ENCODE peak calls at places on chromosomes 2 and 18, in six cellular contexts. W is H1, Z is GM12891, O is K562, K is GM12878, A is HepG2. Y is an unnamed sample.

GRCh38 chr2:37851828-37852584 is 73.1 kb upstream of the RMDN2 start:
- DNase-seq in A (no peak), W (no peak), Z (peak; percentile 19), O (no peak), K (peak; percentile 80), Y (peak; percentile 29)

GRCh38 chr18:22293417-22293816 is 124.0 kb downstream of the GATA6 start:
- DNase-seq in K (no peak), Z (no peak), W (no peak), O (no peak), A (no peak), Y (no peak)

GRCh38 chr18:28432350-28432749 is 255.4 kb upstream of the CDH2 start:
- DNase-seq in A (no peak), W (no peak), K (no peak), Z (no peak), O (no peak), Y (no peak)

GRCh38 chr18:33577688-33578370 is at the start of gene ASXL3:
- DNase-seq in O (no peak), A (no peak), K (no peak), Z (peak; percentile 11), W (no peak), Y (no peak)

GRCh38 chr2:72788756-72789155 is 37.1 kb downstream of the EXOC6B start:
- DNase-seq in A (no peak), K (no peak), Z (no peak), O (no peak), W (no peak), Y (no peak)

GRCh38 chr2:217988840-217989204 is 14.0 kb downstream of the TNS1 start:
- DNase-seq in K (no peak), O (no peak), W (no peak), A (no peak), Z (no peak), Y (no peak)

GRCh38 chr2:28779020-28779419 is 27.4 kb downstream of the PPP1CB start:
- DNase-seq in O (no peak), K (no peak), Z (no peak), W (no peak), A (no peak), Y (no peak)

GRCh38 chr2:160324161-160324768 is 124.2 kb upstream of the ITGB6 start:
- DNase-seq in W (no peak), K (no peak), Z (no peak), O (peak; percentile 37), A (peak; percentile 34), Y (no peak)

GRCh38 chr2:149733936-149734685 is 146.5 kb upstream of the MMADHC start:
- DNase-seq in W (no peak), O (no peak), Z (no peak), A (no peak), K (no peak), Y (no peak)

GRCh38 chr2:238108423-238109201 is 8.5 kb downstream of the ESPNL start:
- DNase-seq in A (no peak), W (no peak), K (peak; percentile 43), Z (peak; percentile 65), O (peak; percentile 53), Y (peak; percentile 53)

GRCh38 chr2:240597419-240598181 is 11.1 kb downstream of the CAPN10 start:
- DNase-seq in O (no peak), A (peak; percentile 85), K (no peak), W (no peak), Z (no peak), Y (no peak)

GRCh38 chr2:44112096-44112495 is 56.6 kb upstream of the PPM1B start:
- DNase-seq in Z (no peak), W (no peak), A (no peak), K (no peak), O (no peak), Y (no peak)

GRCh38 chr2:67346718-67347407 is 50.3 kb upstream of the ETAA1 start:
- DNase-seq in A (no peak), Z (no peak), K (no peak), W (no peak), O (no peak), Y (no peak)

GRCh38 chr2:219354582-219354981 is 22.0 kb upstream of the RESP18 start:
- DNase-seq in Z (no peak), K (no peak), A (no peak), O (no peak), W (no peak), Y (no peak)

GRCh38 chr2:219350938-219351280 is 18.4 kb upstream of the RESP18 start:
- DNase-seq in K (no peak), W (no peak), O (no peak), Z (no peak), A (no peak), Y (no peak)

GRCh38 chr2:219352448-219353023 is 20.0 kb upstream of the RESP18 start:
- DNase-seq in W (peak; percentile 43), K (no peak), Z (peak; percentile 47), A (peak; percentile 55), O (peak; percentile 76), Y (no peak)

GRCh38 chr2:219353129-219353528 is 20.6 kb upstream of the RESP18 start:
- DNase-seq in W (no peak), O (no peak), Z (no peak), K (no peak), A (no peak), Y (no peak)

DNA sequence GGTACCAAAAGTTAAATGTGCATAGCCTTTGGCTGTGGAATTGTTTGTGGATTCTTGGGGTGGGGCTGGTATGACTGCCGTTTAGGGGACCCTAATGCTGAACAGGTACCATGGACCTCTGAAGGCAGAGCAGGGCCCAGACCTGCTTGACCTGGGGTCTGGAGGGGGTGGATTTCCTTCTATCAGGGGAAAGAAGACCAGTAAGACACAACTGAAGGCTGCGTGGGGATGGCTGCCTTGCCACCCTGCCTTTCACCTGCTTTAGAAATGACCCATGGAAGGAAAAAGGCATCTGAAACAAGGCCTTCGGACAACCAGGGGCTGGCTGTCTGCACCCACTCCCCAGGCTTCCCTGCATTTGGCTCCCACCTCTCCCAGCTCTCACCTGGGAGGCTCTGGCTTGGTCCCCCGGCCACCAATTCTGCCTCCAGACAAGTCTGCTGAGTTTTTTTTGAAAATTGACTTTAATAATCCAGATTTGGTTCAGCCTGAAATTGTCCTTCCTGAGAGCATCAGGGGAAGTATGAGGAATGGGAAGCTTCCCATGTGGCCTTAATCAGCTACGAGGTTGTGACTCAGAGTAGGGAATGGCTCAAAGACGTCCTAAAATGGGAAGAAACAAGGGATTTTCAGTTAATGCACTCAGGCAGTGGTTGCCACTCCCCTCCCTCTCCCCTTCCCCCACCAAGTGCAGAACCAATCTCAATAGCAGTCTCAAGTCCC is 17.8 kb upstream of the RESP18 start:
- DNase-seq in A (no peak), O (no peak), W (no peak), Z (no peak), K (no peak), Y (no peak)
- TF ChIP-seq POLR2AphosphoS5 in A (no peak), O (no peak), W (no peak), Z (no peak), K (no peak), Y (no peak)

GRCh38 chr2:71206271-71206670 is 20.6 kb downstream of the PAIP2B start:
- DNase-seq in W (no peak), A (no peak), K (no peak), Z (no peak), O (no peak), Y (no peak)

GRCh38 chr2:71208756-71209155 is 18.1 kb downstream of the PAIP2B start:
- DNase-seq in A (no peak), Z (no peak), W (no peak), O (no peak), K (no peak), Y (no peak)

GRCh38 chr2:71210292-71210691 is 16.6 kb downstream of the PAIP2B start:
- DNase-seq in Z (no peak), O (no peak), W (no peak), K (no peak), A (no peak), Y (no peak)

GRCh38 chr2:71212336-71212735 is 14.6 kb downstream of the PAIP2B start:
- DNase-seq in Z (no peak), W (no peak), A (no peak), O (no peak), K (no peak), Y (no peak)

DNA sequence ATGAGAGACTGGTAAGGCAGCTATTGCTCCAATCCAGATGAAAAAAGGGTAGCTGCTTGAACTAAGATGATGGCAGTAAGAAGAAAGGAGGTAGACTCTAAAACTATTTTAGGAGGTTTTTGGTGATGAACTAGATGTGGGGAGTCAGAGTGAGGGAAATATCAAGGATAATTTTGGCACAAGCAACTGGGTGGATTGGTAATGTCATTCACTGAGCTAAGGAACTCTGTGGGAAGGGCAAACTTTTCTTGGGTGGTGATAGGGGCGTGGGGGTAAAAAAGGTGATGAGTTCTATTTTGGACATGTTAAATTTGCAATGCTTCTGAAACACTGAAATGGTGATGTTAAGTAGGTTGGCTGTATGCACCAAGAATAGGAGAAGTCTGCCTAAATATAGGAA is 19.3 kb downstream of the PAIP2B start:
- DNase-seq in W (no peak), A (no peak), Z (no peak), K (no peak), O (no peak), Y (no peak)
- TF ChIP-seq POLR2A in W (no peak), A (no peak), Z (no peak), K (no peak), O (no peak), Y (no peak)

DNA sequence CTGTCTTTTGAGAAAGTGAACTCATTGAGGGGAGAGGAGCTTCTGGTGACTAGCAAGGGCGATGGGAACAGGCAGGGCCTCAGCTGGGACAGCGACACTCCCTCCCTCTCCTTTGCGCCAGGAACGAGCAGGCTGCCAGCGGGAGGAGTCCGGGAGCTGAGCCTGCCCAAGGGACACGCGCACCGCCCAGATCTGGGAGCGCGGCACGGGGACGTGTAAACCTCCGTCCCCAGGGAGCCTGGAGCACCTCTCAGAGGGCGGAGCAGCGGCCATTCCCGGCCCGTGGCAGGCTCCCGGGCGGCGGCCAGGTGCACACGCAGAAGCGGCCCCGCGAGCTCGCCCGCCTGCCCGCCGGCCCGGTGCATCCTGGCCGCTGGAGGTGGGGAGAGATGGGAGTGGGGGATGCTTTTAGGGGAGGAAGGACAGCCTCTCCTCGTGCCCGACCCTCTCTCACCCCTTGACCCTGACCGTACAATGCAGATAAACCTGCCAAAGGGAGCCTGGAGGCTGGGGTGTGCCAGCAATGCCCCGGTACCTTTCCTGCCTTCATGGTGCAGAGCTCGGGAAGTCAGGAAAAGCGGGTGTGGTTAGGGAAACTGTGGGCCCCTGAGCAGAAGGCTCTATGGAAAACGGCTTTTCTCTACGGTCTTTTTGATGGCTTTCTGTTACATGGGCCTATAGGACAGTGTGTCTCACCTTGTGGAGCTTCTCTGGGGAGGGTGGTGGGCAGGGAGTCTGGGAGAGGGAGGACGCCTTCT is 2.2 kb downstream of the AQP4 start:
- DNase-seq in A (no peak), O (no peak), Z (no peak), K (no peak), W (no peak), Y (no peak)
- TF ChIP-seq TAF1 in A (no peak), O (no peak), Z (no peak), K (no peak), W (peak; percentile 34), Y (no peak)

DNA sequence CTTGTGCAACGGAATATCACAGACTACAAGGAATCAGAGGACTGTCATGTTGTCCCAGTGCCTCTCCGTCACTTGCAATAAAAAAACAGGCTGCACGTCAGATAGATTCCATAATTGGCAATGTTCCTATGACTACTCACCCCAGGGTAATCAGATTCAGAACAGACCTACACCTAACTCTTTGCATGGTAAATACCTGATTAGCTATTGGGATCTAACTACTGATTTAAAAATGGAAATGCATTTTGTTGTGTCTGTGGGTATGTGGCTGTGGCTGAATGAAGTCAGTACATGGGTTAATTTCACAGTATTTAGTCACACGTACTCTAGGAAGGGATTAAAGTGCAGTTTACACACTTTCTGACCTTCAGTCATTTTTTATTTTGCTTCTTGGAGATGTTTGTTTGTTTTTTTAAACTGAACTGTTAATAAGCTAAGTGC is 91.7 kb downstream of the SCN3A start:
- DNase-seq in K (no peak), Z (no peak), O (no peak), A (no peak), W (no peak), Y (no peak)
- TF ChIP-seq POLR2AphosphoS5 in K (no peak), Z (no peak), O (no peak), A (no peak), W (no peak), Y (no peak)

GRCh38 chr2:111967018-111967417 is 68.6 kb downstream of the MERTK start:
- DNase-seq in A (no peak), K (no peak), O (no peak), Z (no peak), W (no peak), Y (no peak)
- TF ChIP-seq POLR2A in A (no peak), K (no peak), O (no peak), Z (no peak), W (no peak), Y (no peak)